ENCODE peak calls at places on chromosomes 5 and 9, in seven cellular contexts. One of them, this sample, is unnamed.

GRCh38 chr5:170216262-170216864 is 16.4 kb upstream of the C5orf58 start:
- DNase-seq in frontal cortex: peak
- DNase-seq in iPS-NIHi11: peak
- DNase-seq in stimulated activated CD4-positive, alpha-beta T cell treated with anti-CD3 and anti-CD28 coated beads, Interleukin-12 subunit alpha, Interleukin-12 subunit beta, amount 100 ng/mL, for 24 hours: no peak
- DNase-seq in GM13977: no peak
- DNase-seq in SHP77: peak
- DNase-seq in hippocampal formation: no peak
- DNase-seq in this sample: peak

GRCh38 chr9:137269231-137269772 is 8.2 kb upstream of the TOR4A start:
- DNase-seq in frontal cortex: no peak
- DNase-seq in iPS-NIHi11: no peak
- DNase-seq in stimulated activated CD4-positive, alpha-beta T cell treated with anti-CD3 and anti-CD28 coated beads, Interleukin-12 subunit alpha, Interleukin-12 subunit beta, amount 100 ng/mL, for 24 hours: no peak
- DNase-seq in GM13977: no peak
- DNase-seq in SHP77: no peak
- DNase-seq in hippocampal formation: no peak
- DNase-seq in this sample: no peak

GRCh38 chr5:81232449-81233079 is 558 bp upstream of the CKMT2 start:
- DNase-seq in frontal cortex: peak
- DNase-seq in iPS-NIHi11: no peak
- DNase-seq in stimulated activated CD4-positive, alpha-beta T cell treated with anti-CD3 and anti-CD28 coated beads, Interleukin-12 subunit alpha, Interleukin-12 subunit beta, amount 100 ng/mL, for 24 hours: no peak
- DNase-seq in GM13977: no peak
- DNase-seq in SHP77: no peak
- DNase-seq in hippocampal formation: no peak
- DNase-seq in this sample: no peak

GRCh38 chr5:138645778-138646575 is 70.8 kb upstream of the HSPA9 start:
- DNase-seq in frontal cortex: no peak
- DNase-seq in iPS-NIHi11: no peak
- DNase-seq in stimulated activated CD4-positive, alpha-beta T cell treated with anti-CD3 and anti-CD28 coated beads, Interleukin-12 subunit alpha, Interleukin-12 subunit beta, amount 100 ng/mL, for 24 hours: no peak
- DNase-seq in GM13977: no peak
- DNase-seq in SHP77: no peak
- DNase-seq in hippocampal formation: no peak
- DNase-seq in this sample: no peak

GRCh38 chr9:128677787-128678186 is 11.2 kb upstream of the SET start:
- DNase-seq in frontal cortex: no peak
- DNase-seq in iPS-NIHi11: no peak
- DNase-seq in stimulated activated CD4-positive, alpha-beta T cell treated with anti-CD3 and anti-CD28 coated beads, Interleukin-12 subunit alpha, Interleukin-12 subunit beta, amount 100 ng/mL, for 24 hours: no peak
- DNase-seq in GM13977: no peak
- DNase-seq in SHP77: no peak
- DNase-seq in hippocampal formation: no peak
- DNase-seq in this sample: no peak

GRCh38 chr5:138264183-138264582 is 10.2 kb downstream of the GFRA3 start:
- DNase-seq in frontal cortex: no peak
- DNase-seq in iPS-NIHi11: no peak
- DNase-seq in stimulated activated CD4-positive, alpha-beta T cell treated with anti-CD3 and anti-CD28 coated beads, Interleukin-12 subunit alpha, Interleukin-12 subunit beta, amount 100 ng/mL, for 24 hours: no peak
- DNase-seq in GM13977: no peak
- DNase-seq in SHP77: no peak
- DNase-seq in hippocampal formation: no peak
- DNase-seq in this sample: no peak

GRCh38 chr5:134268919-134269318 is 43.0 kb upstream of the PPP2CA start:
- DNase-seq in frontal cortex: no peak
- DNase-seq in iPS-NIHi11: no peak
- DNase-seq in stimulated activated CD4-positive, alpha-beta T cell treated with anti-CD3 and anti-CD28 coated beads, Interleukin-12 subunit alpha, Interleukin-12 subunit beta, amount 100 ng/mL, for 24 hours: no peak
- DNase-seq in GM13977: no peak
- DNase-seq in SHP77: no peak
- DNase-seq in hippocampal formation: no peak
- DNase-seq in this sample: no peak

GRCh38 chr5:177140312-177140711 is 6.7 kb downstream of the NSD1 start:
- DNase-seq in frontal cortex: no peak
- DNase-seq in iPS-NIHi11: no peak
- DNase-seq in stimulated activated CD4-positive, alpha-beta T cell treated with anti-CD3 and anti-CD28 coated beads, Interleukin-12 subunit alpha, Interleukin-12 subunit beta, amount 100 ng/mL, for 24 hours: no peak
- DNase-seq in GM13977: no peak
- DNase-seq in SHP77: no peak
- DNase-seq in hippocampal formation: no peak
- DNase-seq in this sample: no peak

GRCh38 chr5:154642499-154643245 is 112.5 kb upstream of the LARP1 start:
- DNase-seq in frontal cortex: no peak
- DNase-seq in iPS-NIHi11: no peak
- DNase-seq in stimulated activated CD4-positive, alpha-beta T cell treated with anti-CD3 and anti-CD28 coated beads, Interleukin-12 subunit alpha, Interleukin-12 subunit beta, amount 100 ng/mL, for 24 hours: no peak
- DNase-seq in GM13977: no peak
- DNase-seq in SHP77: peak
- DNase-seq in hippocampal formation: no peak
- DNase-seq in this sample: no peak

This sample was measured in substantia nigra.